ENCODE peak calls at places on chromosomes 3 and 15, in six cellular contexts. One of them, this sample, is unnamed.

GRCh38 chr3:42451546-42452230 is 41.3 kb upstream of the LYZL4 start:
- DNase-seq in PC-3: no peak
- DNase-seq in AG10803: peak
- DNase-seq in GM06990: no peak
- DNase-seq in body of pancreas: no peak
- DNase-seq in fibroblast of mammary gland: no peak
- DNase-seq in this sample: no peak

GRCh38 chr3:48678056-48678455 is 7.7 kb downstream of the NCKIPSD start:
- DNase-seq in PC-3: no peak
- DNase-seq in AG10803: peak
- DNase-seq in GM06990: no peak
- DNase-seq in body of pancreas: no peak
- DNase-seq in fibroblast of mammary gland: peak
- DNase-seq in this sample: no peak

GRCh38 chr3:79618883-79619282 is 148.9 kb downstream of the ROBO1 start:
- DNase-seq in PC-3: peak
- DNase-seq in AG10803: no peak
- DNase-seq in GM06990: no peak
- DNase-seq in body of pancreas: no peak
- DNase-seq in fibroblast of mammary gland: no peak
- DNase-seq in this sample: no peak

GRCh38 chr3:113210608-113211369 is 568 bp upstream of the BOC start:
- DNase-seq in PC-3: no peak
- DNase-seq in AG10803: peak
- DNase-seq in GM06990: no peak
- DNase-seq in body of pancreas: peak
- DNase-seq in fibroblast of mammary gland: peak
- DNase-seq in this sample: no peak

GRCh38 chr15:34442891-34443290 is 5.3 kb upstream of the GOLGA8A start:
- DNase-seq in PC-3: no peak
- DNase-seq in AG10803: no peak
- DNase-seq in GM06990: no peak
- DNase-seq in body of pancreas: no peak
- DNase-seq in fibroblast of mammary gland: no peak
- DNase-seq in this sample: no peak

GRCh38 chr15:61102281-61102680 is 126.8 kb downstream of the RORA start:
- DNase-seq in PC-3: no peak
- DNase-seq in AG10803: no peak
- DNase-seq in GM06990: no peak
- DNase-seq in body of pancreas: no peak
- DNase-seq in fibroblast of mammary gland: no peak
- DNase-seq in this sample: no peak

GRCh38 chr3:72997421-72997961 is 880 bp downstream of the PPP4R2 start:
- DNase-seq in PC-3: peak
- DNase-seq in AG10803: peak
- DNase-seq in GM06990: no peak
- DNase-seq in body of pancreas: no peak
- DNase-seq in fibroblast of mammary gland: peak
- DNase-seq in this sample: peak

GRCh38 chr3:115208066-115208750 is 61.1 kb upstream of the ZBTB20 start:
- DNase-seq in PC-3: no peak
- DNase-seq in AG10803: no peak
- DNase-seq in GM06990: no peak
- DNase-seq in body of pancreas: no peak
- DNase-seq in fibroblast of mammary gland: no peak
- DNase-seq in this sample: no peak

GRCh38 chr15:42159381-42160015 is 3.1 kb upstream of the PLA2G4F start:
- DNase-seq in PC-3: no peak
- DNase-seq in AG10803: no peak
- DNase-seq in GM06990: no peak
- DNase-seq in body of pancreas: no peak
- DNase-seq in fibroblast of mammary gland: no peak
- DNase-seq in this sample: no peak

GRCh38 chr3:51748327-51748726 is 30.7 kb downstream of the IQCF6 start:
- DNase-seq in PC-3: no peak
- DNase-seq in AG10803: no peak
- DNase-seq in GM06990: no peak
- DNase-seq in body of pancreas: no peak
- DNase-seq in fibroblast of mammary gland: no peak
- DNase-seq in this sample: no peak

GRCh38 chr3:185733980-185734724 is 90.7 kb downstream of the IGF2BP2 start:
- DNase-seq in PC-3: peak
- DNase-seq in AG10803: peak
- DNase-seq in GM06990: no peak
- DNase-seq in body of pancreas: peak
- DNase-seq in fibroblast of mammary gland: peak
- DNase-seq in this sample: no peak

GRCh38 chr15:56454841-56455240 is 10.1 kb downstream of the MNS1 start:
- DNase-seq in PC-3: no peak
- DNase-seq in AG10803: no peak
- DNase-seq in GM06990: no peak
- DNase-seq in body of pancreas: no peak
- DNase-seq in fibroblast of mammary gland: no peak
- DNase-seq in this sample: no peak

GRCh38 chr15:80509800-80510199 is 105.6 kb downstream of the ARNT2 start:
- DNase-seq in PC-3: no peak
- DNase-seq in AG10803: no peak
- DNase-seq in GM06990: no peak
- DNase-seq in body of pancreas: no peak
- DNase-seq in fibroblast of mammary gland: no peak
- DNase-seq in this sample: no peak

GRCh38 chr3:173977747-173978146 is 580.2 kb downstream of the NLGN1 start:
- DNase-seq in PC-3: peak
- DNase-seq in AG10803: peak
- DNase-seq in GM06990: no peak
- DNase-seq in body of pancreas: no peak
- DNase-seq in fibroblast of mammary gland: peak
- DNase-seq in this sample: no peak

GRCh38 chr3:48155122-48155521 is 33.1 kb downstream of the CDC25A start:
- DNase-seq in PC-3: peak
- DNase-seq in AG10803: peak
- DNase-seq in GM06990: no peak
- DNase-seq in body of pancreas: no peak
- DNase-seq in fibroblast of mammary gland: peak
- DNase-seq in this sample: no peak

GRCh38 chr3:45549961-45550360 is 44.6 kb upstream of the LIMD1 start:
- DNase-seq in PC-3: no peak
- DNase-seq in AG10803: no peak
- DNase-seq in GM06990: no peak
- DNase-seq in body of pancreas: no peak
- DNase-seq in fibroblast of mammary gland: peak
- DNase-seq in this sample: no peak

GRCh38 chr3:183085634-183086390 is 13.5 kb downstream of the MCCC1 start:
- DNase-seq in PC-3: peak
- DNase-seq in AG10803: peak
- DNase-seq in GM06990: no peak
- DNase-seq in body of pancreas: no peak
- DNase-seq in fibroblast of mammary gland: peak
- DNase-seq in this sample: no peak

GRCh38 chr15:20356444-20357138 is 185.0 kb downstream of the GOLGA6L6 start:
- DNase-seq in PC-3: peak
- DNase-seq in AG10803: no peak
- DNase-seq in GM06990: no peak
- DNase-seq in body of pancreas: peak
- DNase-seq in fibroblast of mammary gland: peak
- DNase-seq in this sample: peak

GRCh38 chr3:155753038-155753647 is 8.3 kb upstream of the PLCH1 start:
- DNase-seq in PC-3: peak
- DNase-seq in AG10803: peak
- DNase-seq in GM06990: no peak
- DNase-seq in body of pancreas: no peak
- DNase-seq in fibroblast of mammary gland: peak
- DNase-seq in this sample: no peak

GRCh38 chr15:49036650-49037545 is 9.3 kb downstream of the SECISBP2L start:
- DNase-seq in PC-3: peak
- DNase-seq in AG10803: peak
- DNase-seq in GM06990: no peak
- DNase-seq in body of pancreas: no peak
- DNase-seq in fibroblast of mammary gland: peak
- DNase-seq in this sample: no peak

GRCh38 chr3:149610351-149611105 is 47.3 kb downstream of the WWTR1 start:
- DNase-seq in PC-3: no peak
- DNase-seq in AG10803: no peak
- DNase-seq in GM06990: no peak
- DNase-seq in body of pancreas: no peak
- DNase-seq in fibroblast of mammary gland: no peak
- DNase-seq in this sample: peak

GRCh38 chr15:69086427-69087205 is 72.1 kb downstream of the NOX5 start:
- DNase-seq in PC-3: no peak
- DNase-seq in AG10803: no peak
- DNase-seq in GM06990: no peak
- DNase-seq in body of pancreas: no peak
- DNase-seq in fibroblast of mammary gland: no peak
- DNase-seq in this sample: no peak

GRCh38 chr15:66943456-66944095 is 121.8 kb upstream of the SMAD3 start:
- DNase-seq in PC-3: no peak
- DNase-seq in AG10803: no peak
- DNase-seq in GM06990: no peak
- DNase-seq in body of pancreas: peak
- DNase-seq in fibroblast of mammary gland: no peak
- DNase-seq in this sample: no peak

GRCh38 chr3:14406336-14406735 is 3.9 kb downstream of the SLC6A6 start:
- DNase-seq in PC-3: no peak
- DNase-seq in AG10803: no peak
- DNase-seq in GM06990: no peak
- DNase-seq in body of pancreas: no peak
- DNase-seq in fibroblast of mammary gland: no peak
- DNase-seq in this sample: no peak
- H3K4me3 ChIP-seq in PC-3: no peak
- H3K4me3 ChIP-seq in AG10803: no peak
- H3K4me3 ChIP-seq in GM06990: no peak
- H3K4me3 ChIP-seq in body of pancreas: no peak
- H3K4me3 ChIP-seq in fibroblast of mammary gland: no peak
- H3K4me3 ChIP-seq in this sample: peak

GRCh38 chr15:64779024-64779423 is 3.6 kb upstream of the RBPMS2 start:
- DNase-seq in PC-3: no peak
- DNase-seq in AG10803: no peak
- DNase-seq in GM06990: no peak
- DNase-seq in body of pancreas: no peak
- DNase-seq in fibroblast of mammary gland: no peak
- DNase-seq in this sample: no peak

GRCh38 chr15:64780600-64781156 is 5.3 kb upstream of the RBPMS2 start:
- DNase-seq in PC-3: no peak
- DNase-seq in AG10803: no peak
- DNase-seq in GM06990: no peak
- DNase-seq in body of pancreas: no peak
- DNase-seq in fibroblast of mammary gland: no peak
- DNase-seq in this sample: no peak

GRCh38 chr15:64781299-64781698 is 5.9 kb upstream of the RBPMS2 start:
- DNase-seq in PC-3: no peak
- DNase-seq in AG10803: no peak
- DNase-seq in GM06990: no peak
- DNase-seq in body of pancreas: peak
- DNase-seq in fibroblast of mammary gland: no peak
- DNase-seq in this sample: no peak

GRCh38 chr15:64782751-64783150 is 7.4 kb upstream of the RBPMS2 start:
- DNase-seq in PC-3: no peak
- DNase-seq in AG10803: no peak
- DNase-seq in GM06990: no peak
- DNase-seq in body of pancreas: no peak
- DNase-seq in fibroblast of mammary gland: no peak
- DNase-seq in this sample: no peak

GRCh38 chr15:64779630-64780029 is 4.2 kb upstream of the RBPMS2 start:
- DNase-seq in PC-3: no peak
- DNase-seq in AG10803: no peak
- DNase-seq in GM06990: no peak
- DNase-seq in body of pancreas: no peak
- DNase-seq in fibroblast of mammary gland: no peak
- DNase-seq in this sample: no peak
- H3K4me3 ChIP-seq in PC-3: no peak
- H3K4me3 ChIP-seq in AG10803: no peak
- H3K4me3 ChIP-seq in GM06990: no peak
- H3K4me3 ChIP-seq in body of pancreas: no peak
- H3K4me3 ChIP-seq in fibroblast of mammary gland: no peak
- H3K4me3 ChIP-seq in this sample: no peak

GRCh38 chr3:189360291-189360690 is 188.5 kb downstream of the TPRG1 start:
- DNase-seq in PC-3: no peak
- DNase-seq in AG10803: no peak
- DNase-seq in GM06990: no peak
- DNase-seq in body of pancreas: no peak
- DNase-seq in fibroblast of mammary gland: no peak
- DNase-seq in this sample: no peak

GRCh38 chr3:189355115-189355480 is 183.3 kb downstream of the TPRG1 start:
- DNase-seq in PC-3: no peak
- DNase-seq in AG10803: no peak
- DNase-seq in GM06990: no peak
- DNase-seq in body of pancreas: no peak
- DNase-seq in fibroblast of mammary gland: no peak
- DNase-seq in this sample: no peak

GRCh38 chr3:189353988-189354735 is 182.4 kb downstream of the TPRG1 start:
- DNase-seq in PC-3: peak
- DNase-seq in AG10803: no peak
- DNase-seq in GM06990: no peak
- DNase-seq in body of pancreas: no peak
- DNase-seq in fibroblast of mammary gland: no peak
- DNase-seq in this sample: no peak

GRCh38 chr3:189353318-189353958 is 181.7 kb downstream of the TPRG1 start:
- DNase-seq in PC-3: peak
- DNase-seq in AG10803: no peak
- DNase-seq in GM06990: no peak
- DNase-seq in body of pancreas: no peak
- DNase-seq in fibroblast of mammary gland: no peak
- DNase-seq in this sample: no peak

GRCh38 chr3:189355481-189356201 is 183.9 kb downstream of the TPRG1 start:
- DNase-seq in PC-3: peak
- DNase-seq in AG10803: peak
- DNase-seq in GM06990: no peak
- DNase-seq in body of pancreas: no peak
- DNase-seq in fibroblast of mammary gland: peak
- DNase-seq in this sample: no peak
- H3K4me3 ChIP-seq in PC-3: peak
- H3K4me3 ChIP-seq in AG10803: no peak
- H3K4me3 ChIP-seq in GM06990: no peak
- H3K4me3 ChIP-seq in body of pancreas: no peak
- H3K4me3 ChIP-seq in fibroblast of mammary gland: no peak
- H3K4me3 ChIP-seq in this sample: no peak

GRCh38 chr3:172658344-172659245 is 52.3 kb downstream of the NCEH1 start:
- DNase-seq in PC-3: peak
- DNase-seq in AG10803: peak
- DNase-seq in GM06990: no peak
- DNase-seq in body of pancreas: peak
- DNase-seq in fibroblast of mammary gland: peak
- DNase-seq in this sample: no peak
- H3K4me3 ChIP-seq in PC-3: no peak
- H3K4me3 ChIP-seq in AG10803: no peak
- H3K4me3 ChIP-seq in GM06990: no peak
- H3K4me3 ChIP-seq in body of pancreas: no peak
- H3K4me3 ChIP-seq in fibroblast of mammary gland: no peak
- H3K4me3 ChIP-seq in this sample: no peak